ENCODE peak calls at places on chromosome 1, in eight cellular contexts. Z is adrenal gland, E is cardiac muscle cell, S is uterus, H is lung, M is BJ, N is heart left ventricle, Y is hepatocyte. A is an unnamed sample.
A peak's percentile ranks its signal among the peaks of the same experiment; 100 is the strongest.

GRCh38 chr1:15816674-15817073 is 9.2 kb upstream of the UQCRHL start:
- DNase-seq in E (no peak), Y (no peak), S (no peak), H (no peak), Z (no peak), N (no peak), M (no peak), A (no peak)

GRCh38 chr1:206923009-206923960 is 1.5 kb upstream of the FCMR start:
- DNase-seq in S (no peak), H (no peak), Y (no peak), N (no peak), E (no peak), M (no peak), Z (no peak), A (no peak)

GRCh38 chr1:203045821-203046594 is 19.7 kb downstream of the PPFIA4 start:
- DNase-seq in S (peak; percentile 45), H (no peak), N (no peak), M (no peak), Y (no peak), E (no peak), Z (no peak), A (no peak)

GRCh38 chr1:167601442-167602380 is 28.3 kb upstream of the RCSD1 start:
- DNase-seq in Y (no peak), S (peak; percentile 23), Z (peak; percentile 62), E (no peak), M (no peak), N (peak; percentile 59), H (peak; percentile 74), A (peak; percentile 64)

GRCh38 chr1:16367258-16367967 is 371 bp downstream of the SZRD1 start:
- DNase-seq in E (peak; percentile 75), Y (peak; percentile 91), S (peak; percentile 84), M (no peak), H (peak; percentile 84), N (peak; percentile 88), Z (peak; percentile 84), A (peak; percentile 92)

GRCh38 chr1:30847358-30847972 is 61.1 kb downstream of the SDC3 start:
- DNase-seq in E (no peak), Z (peak; percentile 97), H (peak; percentile 63), Y (peak; percentile 59), M (no peak), S (peak; percentile 76), N (peak; percentile 89), A (peak; percentile 93)

GRCh38 chr1:80846966-80847365 is 953.8 kb upstream of the ADGRL2 start:
- DNase-seq in S (no peak), H (no peak), Y (no peak), N (no peak), M (no peak), Z (no peak), E (no peak), A (no peak)

GRCh38 chr1:201696217-201696761 is 132.7 kb upstream of the IPO9 start:
- DNase-seq in Z (peak; percentile 90), M (peak; percentile 85), H (peak; percentile 47), N (peak; percentile 93), E (no peak), S (peak; percentile 84), Y (peak; percentile 44), A (peak; percentile 94)

GRCh38 chr1:16905112-16905855 is 9.5 kb downstream of the RNU1-2 start:
- DNase-seq in M (peak; percentile 65), N (no peak), H (no peak), Y (peak; percentile 55), E (peak; percentile 64), Z (peak; percentile 66), S (no peak), A (no peak)

GRCh38 chr1:200479816-200480215 is 70.0 kb upstream of the ZNF281 start:
- DNase-seq in N (no peak), Y (no peak), M (no peak), E (no peak), Z (no peak), H (no peak), S (no peak), A (no peak)

GRCh38 chr1:167136191-167136614 is 42.3 kb downstream of the STYXL2 start:
- DNase-seq in N (no peak), E (no peak), H (no peak), S (no peak), Y (peak; percentile 36), Z (no peak), M (peak; percentile 13), A (no peak)

GRCh38 chr1:206646504-206646903 is 11.2 kb downstream of the DYRK3 start:
- DNase-seq in N (no peak), Y (no peak), E (no peak), M (no peak), Z (no peak), H (no peak), S (no peak), A (no peak)

GRCh38 chr1:158972841-158973240 is 36.9 kb upstream of the IFI16 start:
- DNase-seq in N (no peak), S (no peak), M (no peak), H (no peak), Y (no peak), E (peak; percentile 41), Z (no peak), A (no peak)

DNA sequence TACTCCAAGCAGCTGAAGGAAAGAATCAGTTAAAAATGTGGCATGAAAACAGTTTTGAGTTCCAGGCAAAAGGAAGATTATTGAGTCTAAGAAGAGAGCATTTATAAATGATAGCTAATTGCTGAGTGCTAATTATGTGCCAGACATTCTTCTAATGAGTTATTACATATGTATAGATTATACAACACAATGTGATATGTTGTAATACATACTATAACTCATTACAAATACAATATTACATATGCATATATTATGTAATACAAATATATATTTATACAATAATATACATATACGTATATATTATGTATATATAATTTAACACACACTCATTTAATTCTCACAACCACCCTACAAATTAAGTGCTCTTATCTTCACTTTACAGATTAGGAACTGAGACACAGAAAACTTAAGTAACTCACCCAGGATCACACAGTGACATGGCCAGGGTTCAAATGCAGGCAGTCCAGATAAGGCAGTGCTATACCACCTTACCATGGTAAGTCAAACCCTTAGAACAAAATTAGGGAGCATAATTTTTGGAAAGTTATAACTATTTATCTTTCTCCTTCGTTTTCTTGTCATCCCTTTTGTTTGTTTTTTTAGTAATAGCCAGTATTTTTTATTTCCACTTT is 4.0 kb downstream of the SORT1 start:
- DNase-seq in M (no peak), S (no peak), N (no peak), Y (no peak), H (no peak), E (no peak), Z (no peak), A (no peak)
- H3K4me3 ChIP-seq in M (no peak overlapping the region), S (no peak overlapping the region), N (no peak overlapping the region), Y (no peak overlapping the region), H (no peak overlapping the region), E (no peak overlapping the region), Z (no peak overlapping the region), A (no peak overlapping the region)

DNA sequence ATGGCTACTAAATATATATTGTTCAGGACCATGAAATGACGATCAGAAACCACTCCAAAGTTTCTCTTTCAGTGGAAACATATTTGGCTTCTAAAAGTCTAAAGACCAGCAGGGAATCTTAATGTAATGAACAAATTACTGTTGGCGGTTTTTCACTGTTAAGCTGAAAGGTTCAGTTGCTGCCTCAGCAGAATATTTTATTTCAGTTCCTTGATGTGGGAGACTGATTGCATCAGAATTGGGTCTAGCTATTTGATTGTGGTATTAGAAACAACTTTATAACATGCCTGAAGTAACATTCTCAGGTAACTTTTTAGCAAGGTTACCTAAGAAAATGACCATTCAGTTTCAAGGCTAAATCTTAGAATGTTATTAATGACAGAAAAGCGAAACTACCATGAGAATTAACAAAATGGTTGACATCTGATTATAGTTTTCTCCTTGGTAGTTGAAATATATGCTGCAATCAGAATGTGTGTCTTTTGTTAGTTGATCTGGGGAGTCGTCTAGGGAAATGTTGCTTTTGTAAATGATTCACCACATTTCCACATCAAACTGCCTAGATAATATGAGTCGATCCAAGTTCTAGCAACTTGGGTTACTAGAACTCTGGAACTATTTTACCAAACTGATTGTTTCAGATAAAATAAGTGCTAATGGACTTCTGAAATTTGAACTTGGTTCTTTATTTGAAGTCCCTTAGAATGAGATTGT is 200.4 kb downstream of the HMCN1 start:
- DNase-seq in N (no peak), Y (no peak), E (no peak), S (no peak), Z (no peak), H (no peak), M (no peak), A (no peak)
- H3K27me3 ChIP-seq in N (no peaks in the 10 kb centered on the region), Y (no peaks in the 10 kb centered on the region), E (no peaks in the 10 kb centered on the region), S (no peaks in the 10 kb centered on the region), Z (no peaks in the 10 kb centered on the region), H (no peaks in the 10 kb centered on the region), M (no peaks in the 10 kb centered on the region), A (no peaks in the 10 kb centered on the region)

GRCh38 chr1:2198571-2198970 is 4.0 kb upstream of the FAAP20 start:
- DNase-seq in H (no peak), N (no peak), S (no peak), E (no peak), M (no peak), Y (no peak), Z (no peak), A (no peak)
- H3K4me3 ChIP-seq in H (no peak overlapping the region), N (no peak overlapping the region), S (no peak overlapping the region), E (no peak overlapping the region), M (no peak overlapping the region), Y (no peak overlapping the region), Z (no peak overlapping the region), A (no peak overlapping the region)

GRCh38 chr1:231217056-231217455 is 24.0 kb upstream of the GNPAT start:
- DNase-seq in M (no peak), E (no peak), S (no peak), N (no peak), Z (no peak), Y (no peak), H (no peak), A (no peak)
- H3K27me3 ChIP-seq in M (peaks cover 15% of the 10 kb centered on the region), E (peaks cover 52% of the 10 kb centered on the region), S (no peaks in the 10 kb centered on the region), N (no peaks in the 10 kb centered on the region), Z (no peaks in the 10 kb centered on the region), Y (no peaks in the 10 kb centered on the region), H (no peaks in the 10 kb centered on the region), A (no peaks in the 10 kb centered on the region)

GRCh38 chr1:226653311-226653921 is 85.7 kb downstream of the ITPKB start:
- DNase-seq in E (no peak), M (no peak), Z (no peak), S (no peak), Y (no peak), H (no peak), N (peak; percentile 10), A (no peak)
- H3K4me3 ChIP-seq in E (no peak overlapping the region), M (no peak overlapping the region), Z (no peak overlapping the region), S (no peak overlapping the region), Y (no peak overlapping the region), H (no peak overlapping the region), N (no peak overlapping the region), A (no peak overlapping the region)

GRCh38 chr1:234654002-234654733 is 44.2 kb upstream of the IRF2BP2 start:
- DNase-seq in Y (no peak), E (no peak), S (no peak), M (no peak), N (no peak), Z (no peak), H (no peak), A (no peak)
- H3K27me3 ChIP-seq in Y (no peaks in the 10 kb centered on the region), E (no peaks in the 10 kb centered on the region), S (no peaks in the 10 kb centered on the region), M (no peaks in the 10 kb centered on the region), N (no peaks in the 10 kb centered on the region), Z (no peaks in the 10 kb centered on the region), H (no peaks in the 10 kb centered on the region), A (no peaks in the 10 kb centered on the region)